ENCODE peak calls at places on chromosomes 16 and 17, in four cellular contexts. H, X, C and N are unnamed samples.

GRCh38 chr17:539766-540165 is 174.9 kb downstream of the VPS53 start:
- DNase-seq in H (no peak), X (no peak), C (no peak), N (no peak)

GRCh38 chr16:68658258-68658973 is 13.3 kb downstream of the CDH3 start:
- DNase-seq in H (no peak), X (no peak), C (no peak), N (no peak)

GRCh38 chr16:23145608-23146007 is 3.6 kb downstream of the USP31 start:
- DNase-seq in H (no peak), X (no peak), C (no peak), N (no peak)

GRCh38 chr17:65230040-65230439 is 92.9 kb downstream of the RGS9 start:
- DNase-seq in H (no peak), X (no peak), C (no peak), N (no peak)

GRCh38 chr16:85940214-85940613 is 41.3 kb downstream of the IRF8 start:
- DNase-seq in H (no peak), X (no peak), C (no peak), N (no peak)

GRCh38 chr17:79272666-79273219 is 198.1 kb downstream of the ENGASE start:
- DNase-seq in H (no peak), X (no peak), C (no peak), N (no peak)

GRCh38 chr16:80231888-80232287 is 308.9 kb upstream of the DYNLRB2 start:
- DNase-seq in H (no peak), X (no peak), C (no peak), N (no peak)

GRCh38 chr17:81927145-81927652 is 336 bp downstream of the MAFG start:
- DNase-seq in H (no peak), X (no peak), C (no peak), N (no peak)

GRCh38 chr16:57810197-57811024 is 8.1 kb upstream of the KIFC3 start:
- DNase-seq in H (peak; percentile 59), X (peak; percentile 84), C (peak; percentile 40), N (no peak)

GRCh38 chr16:56608876-56609462 is 585 bp downstream of the MT2A start:
- DNase-seq in H (no peak), X (peak; percentile 64), C (no peak), N (no peak)

GRCh38 chr17:19712436-19713004 is 3.9 kb downstream of the SLC47A2 start:
- DNase-seq in H (no peak), X (no peak), C (no peak), N (no peak)

GRCh38 chr17:41464173-41464572 is 3.0 kb downstream of the KRT32 start:
- DNase-seq in H (no peak), X (no peak), C (no peak), N (no peak)

GRCh38 chr16:46974352-46974751 is 878 bp upstream of the DNAJA2 start:
- DNase-seq in H (no peak), X (no peak), C (no peak), N (no peak)

GRCh38 chr17:1095093-1095852 is 84.5 kb downstream of the ABR start:
- DNase-seq in H (no peak), X (no peak), C (no peak), N (no peak)

GRCh38 chr16:66097746-66098145 is 268.7 kb upstream of the CDH5 start:
- DNase-seq in H (no peak), X (no peak), C (no peak), N (no peak)

GRCh38 chr17:80124351-80124981 is 22.5 kb downstream of the EIF4A3 start:
- DNase-seq in H (no peak), X (no peak), C (no peak), N (peak; percentile 12)

GRCh38 chr16:8951447-8952280 is 12.0 kb downstream of the USP7 start:
- DNase-seq in H (no peak), X (no peak), C (no peak), N (no peak)

GRCh38 chr16:9318764-9319163 is 227.3 kb downstream of the HAPSTR1 start:
- DNase-seq in H (no peak), X (no peak), C (no peak), N (no peak)

GRCh38 chr17:76569607-76570279 is 15.9 kb downstream of the ST6GALNAC2 start:
- DNase-seq in H (peak; percentile 68), X (peak; percentile 83), C (no peak), N (no peak)

GRCh38 chr17:8698142-8699050 is 46.2 kb downstream of the CCDC42 start:
- DNase-seq in H (peak; percentile 46), X (no peak), C (no peak), N (no peak)

GRCh38 chr17:74259667-74260524 is 14.1 kb upstream of the DNAI2 start:
- DNase-seq in H (no peak), X (no peak), C (no peak), N (no peak)

GRCh38 chr16:47375423-47375822 is 85.4 kb downstream of the ITFG1 start:
- DNase-seq in H (no peak), X (no peak), C (no peak), N (no peak)

GRCh38 chr17:80968602-80969029 is 23.0 kb upstream of the CHMP6 start:
- DNase-seq in H (peak; percentile 78), X (peak; percentile 78), C (no peak), N (no peak)

GRCh38 chr17:57965521-57966160 is 10.4 kb upstream of the CUEDC1 start:
- DNase-seq in H (no peak), X (no peak), C (no peak), N (no peak)

GRCh38 chr17:40122466-40122943 is 734 bp downstream of the MSL1 start:
- DNase-seq in H (no peak), X (peak; percentile 84), C (no peak), N (peak; percentile 62)

DNA sequence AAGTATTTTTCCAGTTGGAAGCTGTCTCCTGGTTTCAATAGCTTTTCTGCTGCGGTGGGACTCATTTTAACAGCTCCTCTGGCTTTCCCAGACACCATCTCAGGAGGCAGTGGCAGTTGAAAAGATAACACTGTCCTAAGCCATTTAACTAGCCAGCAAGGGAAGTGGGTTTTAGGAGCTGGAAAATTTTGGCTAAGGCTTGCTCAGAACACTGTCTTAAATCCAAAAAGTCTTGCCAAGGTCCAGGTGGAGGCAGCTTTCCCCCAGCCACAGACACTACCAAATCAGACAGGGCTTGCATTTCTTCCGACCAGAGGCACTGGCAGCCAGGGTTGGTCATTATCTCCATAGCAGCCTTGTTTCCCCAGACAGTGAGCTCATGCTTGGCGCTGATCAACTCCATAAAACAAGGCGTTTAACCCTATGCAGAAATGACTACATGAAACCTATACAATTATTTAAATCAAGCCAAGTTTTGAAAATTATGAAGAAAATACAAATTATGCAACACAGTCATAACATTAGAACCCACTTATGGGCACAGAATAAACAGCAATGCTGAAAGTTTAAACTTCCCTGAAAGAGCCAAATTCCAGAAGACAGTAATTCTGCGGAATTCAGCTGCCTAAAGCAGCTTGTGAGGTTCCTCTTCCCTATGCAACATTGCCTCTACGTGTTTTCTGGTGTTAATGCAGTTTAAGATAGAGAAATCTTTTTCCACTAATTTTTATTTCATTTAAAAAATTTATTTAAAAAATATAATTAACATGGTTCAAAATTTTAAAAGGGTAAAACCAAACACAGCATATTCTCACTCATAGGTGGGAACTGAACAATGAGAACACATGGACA is 25.0 kb downstream of the GABARAPL2 start:
- DNase-seq in H (peak; percentile 39), X (peak; percentile 66), C (no peak), N (no peak)
- TF ChIP-seq CTCF in H (no peak), X (no peak), C (no peak), N (no peak)

GRCh38 chr17:29283496-29283895 is 10.5 kb downstream of the NUFIP2 start:
- DNase-seq in H (no peak), X (no peak), C (no peak), N (no peak)
- TF ChIP-seq CTCF in H (peak; percentile 16), X (no peak), C (no peak), N (no peak)

DNA sequence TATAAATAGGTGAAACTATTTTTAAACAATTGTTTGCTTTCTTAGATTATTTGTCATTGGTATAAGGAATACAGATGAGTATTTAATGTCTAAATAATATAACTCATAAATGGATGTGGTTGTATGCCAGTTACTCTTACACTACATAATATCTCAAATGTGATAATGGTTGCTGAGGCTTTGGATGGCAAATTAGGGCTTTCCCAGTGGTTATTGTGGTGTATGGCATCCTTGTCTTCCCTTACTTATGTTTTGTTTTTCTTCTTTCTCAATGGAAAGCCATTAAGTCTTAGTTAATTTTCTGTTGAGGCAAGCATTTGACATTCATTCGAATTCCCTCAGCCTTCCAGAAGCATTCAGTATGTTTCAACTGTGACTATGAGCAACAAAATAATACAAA is 10.5 kb downstream of the OMG start:
- DNase-seq in H (no peak), X (no peak), C (no peak), N (no peak)
- TF ChIP-seq CTCF in H (no peak), X (no peak), C (no peak), N (no peak)

DNA sequence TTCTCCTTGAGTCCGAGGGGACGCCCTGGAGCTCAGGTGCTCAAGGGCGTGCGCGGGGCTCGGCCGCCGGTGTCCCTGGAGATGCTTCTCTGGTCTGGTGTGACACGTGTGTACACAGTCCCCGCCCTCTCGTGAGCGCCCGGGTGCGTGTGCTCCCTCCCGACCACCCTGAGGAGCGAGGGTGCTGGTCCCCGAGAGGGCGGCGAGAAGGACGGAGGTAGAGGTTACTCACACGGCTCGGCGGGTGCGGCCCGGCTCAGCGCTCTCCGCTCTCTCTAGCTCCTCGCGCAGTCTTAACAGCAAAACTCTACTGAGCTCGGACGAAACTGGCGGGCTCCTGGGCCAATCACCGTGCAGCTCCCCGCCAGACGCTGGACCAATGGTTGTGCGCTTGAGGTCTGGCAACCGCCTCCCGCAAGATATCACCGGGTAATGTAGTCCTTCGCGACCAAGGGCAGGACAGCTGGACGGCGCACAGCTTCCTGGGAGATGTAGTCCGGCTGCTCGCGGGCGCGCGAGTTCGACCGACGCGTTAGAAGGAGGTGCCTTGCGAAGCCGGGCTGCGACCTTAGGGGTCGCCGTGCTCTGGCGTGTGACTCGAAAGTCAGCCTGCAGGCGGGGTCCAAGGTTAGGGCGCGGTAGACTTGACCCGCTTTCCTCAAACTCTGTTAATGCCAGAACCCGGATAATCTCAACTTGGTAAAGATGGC is at the start of gene SLC25A19:
- DNase-seq in H (peak; percentile 99), X (peak; percentile 99), C (peak; percentile 92), N (peak; percentile 86)
- TF ChIP-seq CTCF in H (peak; percentile 44), X (peak; percentile 25), C (peak; percentile 18), N (no peak)

GRCh38 chr17:50266384-50267073 is 7.7 kb upstream of the TMEM92 start:
- DNase-seq in H (peak; percentile 23), X (no peak), C (no peak), N (peak; percentile 7)
- TF ChIP-seq CTCF in H (no peak), X (no peak), C (no peak), N (no peak)

GRCh38 chr17:4551141-4551540 is 4.0 kb downstream of the MYBBP1A start:
- DNase-seq in H (no peak), X (peak; percentile 50), C (no peak), N (no peak)
- TF ChIP-seq CTCF in H (no peak), X (no peak), C (no peak), N (no peak)